ENCODE peak calls at places on chromosomes 7 and 10, in five cellular contexts. One of them, this sample, is unnamed. For H3K36me3, the result is how much of the 10 kb centered on the place peaks cover.

GRCh38 chr10:97538839-97539238 is 33.7 kb upstream of the ANKRD2 start:
- DNase-seq in body of pancreas: no peak
- DNase-seq in heart left ventricle: no peak
- DNase-seq in GM06990: no peak
- DNase-seq in astrocyte: no peak
- DNase-seq in this sample: no peak

GRCh38 chr10:80684217-80684616 is 146.5 kb downstream of the SH2D4B start:
- DNase-seq in astrocyte: no peak
- DNase-seq in GM06990: no peak
- DNase-seq in heart left ventricle: no peak
- DNase-seq in body of pancreas: no peak
- DNase-seq in this sample: no peak

GRCh38 chr7:116225860-116226259 is 15.5 kb downstream of the TES start:
- DNase-seq in heart left ventricle: no peak
- DNase-seq in GM06990: no peak
- DNase-seq in body of pancreas: no peak
- DNase-seq in astrocyte: no peak
- DNase-seq in this sample: no peak

GRCh38 chr10:7153750-7154149 is 257.1 kb downstream of the SFMBT2 start:
- DNase-seq in heart left ventricle: no peak
- DNase-seq in astrocyte: peak
- DNase-seq in body of pancreas: no peak
- DNase-seq in GM06990: no peak
- DNase-seq in this sample: no peak

GRCh38 chr7:124781418-124781817 is 15.8 kb upstream of the GPR37 start:
- DNase-seq in body of pancreas: no peak
- DNase-seq in astrocyte: no peak
- DNase-seq in heart left ventricle: no peak
- DNase-seq in GM06990: no peak
- DNase-seq in this sample: no peak

GRCh38 chr10:23065549-23065948 is 29.8 kb upstream of the MSRB2 start:
- DNase-seq in astrocyte: peak
- DNase-seq in heart left ventricle: peak
- DNase-seq in GM06990: no peak
- DNase-seq in body of pancreas: peak
- DNase-seq in this sample: peak

GRCh38 chr7:116436305-116436826 is 63.2 kb upstream of the CAV2 start:
- DNase-seq in GM06990: no peak
- DNase-seq in astrocyte: peak
- DNase-seq in heart left ventricle: no peak
- DNase-seq in body of pancreas: no peak
- DNase-seq in this sample: no peak

GRCh38 chr10:129905553-129905952 is 58.5 kb downstream of the EBF3 start:
- DNase-seq in astrocyte: no peak
- DNase-seq in heart left ventricle: no peak
- DNase-seq in GM06990: no peak
- DNase-seq in body of pancreas: no peak
- DNase-seq in this sample: no peak

GRCh38 chr10:52258791-52259427 is 55.2 kb upstream of the DKK1 start:
- DNase-seq in astrocyte: peak
- DNase-seq in heart left ventricle: no peak
- DNase-seq in body of pancreas: no peak
- DNase-seq in GM06990: no peak
- DNase-seq in this sample: no peak

GRCh38 chr7:2017483-2017891 is 215.3 kb downstream of the MAD1L1 start:
- DNase-seq in astrocyte: no peak
- DNase-seq in GM06990: no peak
- DNase-seq in body of pancreas: no peak
- DNase-seq in heart left ventricle: peak
- DNase-seq in this sample: no peak

GRCh38 chr10:63668081-63668480 is 146.9 kb downstream of the REEP3 start:
- DNase-seq in GM06990: no peak
- DNase-seq in heart left ventricle: no peak
- DNase-seq in body of pancreas: no peak
- DNase-seq in astrocyte: peak
- DNase-seq in this sample: no peak

GRCh38 chr7:156491435-156491834 is 149.1 kb upstream of the RNF32 start:
- DNase-seq in body of pancreas: no peak
- DNase-seq in astrocyte: no peak
- DNase-seq in GM06990: no peak
- DNase-seq in heart left ventricle: no peak
- DNase-seq in this sample: no peak

GRCh38 chr7:41489885-41490284 is 213.0 kb downstream of the INHBA start:
- DNase-seq in heart left ventricle: no peak
- DNase-seq in body of pancreas: no peak
- DNase-seq in GM06990: no peak
- DNase-seq in astrocyte: no peak
- DNase-seq in this sample: no peak

GRCh38 chr7:80635533-80635932 is 2.9 kb upstream of the CD36 start:
- DNase-seq in body of pancreas: no peak
- DNase-seq in astrocyte: peak
- DNase-seq in heart left ventricle: no peak
- DNase-seq in GM06990: no peak
- DNase-seq in this sample: no peak

GRCh38 chr10:70084189-70084588 is 31.5 kb downstream of the MACROH2A2 start:
- DNase-seq in GM06990: no peak
- DNase-seq in body of pancreas: no peak
- DNase-seq in astrocyte: no peak
- DNase-seq in heart left ventricle: no peak
- DNase-seq in this sample: no peak

GRCh38 chr10:94292448-94293118 is 70.2 kb downstream of the NOC3L start:
- DNase-seq in body of pancreas: no peak
- DNase-seq in heart left ventricle: peak
- DNase-seq in GM06990: no peak
- DNase-seq in astrocyte: peak
- DNase-seq in this sample: no peak

GRCh38 chr10:102675887-102676616 is 31.8 kb downstream of the TRIM8 start:
- DNase-seq in GM06990: peak
- DNase-seq in astrocyte: peak
- DNase-seq in body of pancreas: no peak
- DNase-seq in heart left ventricle: no peak
- DNase-seq in this sample: no peak

GRCh38 chr10:43134126-43134905 is 3.9 kb upstream of the CSGALNACT2 start:
- DNase-seq in heart left ventricle: no peak
- DNase-seq in GM06990: no peak
- DNase-seq in astrocyte: no peak
- DNase-seq in body of pancreas: no peak
- DNase-seq in this sample: no peak

GRCh38 chr10:88473989-88474883 is 108.9 kb downstream of the RNLS start:
- DNase-seq in body of pancreas: peak
- DNase-seq in GM06990: no peak
- DNase-seq in astrocyte: peak
- DNase-seq in heart left ventricle: no peak
- DNase-seq in this sample: peak

GRCh38 chr7:21773326-21773725 is 172.4 kb downstream of the CDCA7L start:
- DNase-seq in body of pancreas: no peak
- DNase-seq in astrocyte: no peak
- DNase-seq in GM06990: no peak
- DNase-seq in heart left ventricle: no peak
- DNase-seq in this sample: no peak

GRCh38 chr7:154777023-154777422 is 225.9 kb downstream of the PAXIP1 start:
- DNase-seq in astrocyte: peak
- DNase-seq in heart left ventricle: no peak
- DNase-seq in GM06990: no peak
- DNase-seq in body of pancreas: no peak
- DNase-seq in this sample: no peak

GRCh38 chr10:67665491-67665890 is 30.5 kb downstream of the CTNNA3 start:
- DNase-seq in astrocyte: no peak
- DNase-seq in body of pancreas: no peak
- DNase-seq in GM06990: peak
- DNase-seq in heart left ventricle: peak
- DNase-seq in this sample: no peak

GRCh38 chr7:4788627-4789189 is 13.3 kb downstream of the AP5Z1 start:
- DNase-seq in GM06990: no peak
- DNase-seq in astrocyte: no peak
- DNase-seq in body of pancreas: no peak
- DNase-seq in heart left ventricle: no peak
- DNase-seq in this sample: no peak
- H3K36me3 ChIP-seq in GM06990: half or more
- H3K36me3 ChIP-seq in astrocyte: under half
- H3K36me3 ChIP-seq in body of pancreas: under half
- H3K36me3 ChIP-seq in heart left ventricle: under half
- H3K36me3 ChIP-seq in this sample: under half

GRCh38 chr10:24884793-24885192 is 67.6 kb downstream of the PRTFDC1 start:
- DNase-seq in heart left ventricle: no peak
- DNase-seq in GM06990: no peak
- DNase-seq in body of pancreas: no peak
- DNase-seq in astrocyte: no peak
- DNase-seq in this sample: no peak
- TF ChIP-seq CTCF in heart left ventricle: no peak
- TF ChIP-seq CTCF in GM06990: no peak
- TF ChIP-seq CTCF in body of pancreas: no peak
- TF ChIP-seq CTCF in astrocyte: no peak
- TF ChIP-seq CTCF in this sample: no peak

DNA sequence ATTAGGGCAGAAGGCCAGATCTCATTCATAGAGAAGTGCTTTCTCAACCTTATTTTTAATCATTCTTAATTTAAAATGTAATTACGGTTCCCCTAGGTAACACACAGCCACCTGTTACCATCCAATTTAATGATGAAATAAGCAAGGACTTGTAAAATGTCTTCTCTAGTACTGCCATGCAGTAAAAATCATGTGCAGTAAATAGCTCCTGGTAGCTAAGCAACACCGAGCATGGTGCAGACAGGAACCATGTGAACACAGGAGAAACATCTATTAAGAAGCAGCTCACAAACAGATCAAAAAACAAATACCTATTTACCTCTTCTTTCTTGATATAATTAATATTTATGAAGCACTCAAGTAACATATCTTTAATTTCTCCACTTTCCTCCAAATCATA is 15.1 kb downstream of the NCAPG2 start:
- DNase-seq in heart left ventricle: no peak
- DNase-seq in body of pancreas: no peak
- DNase-seq in GM06990: no peak
- DNase-seq in astrocyte: no peak
- DNase-seq in this sample: no peak
- H3K36me3 ChIP-seq in heart left ventricle: under half
- H3K36me3 ChIP-seq in body of pancreas: under half
- H3K36me3 ChIP-seq in GM06990: under half
- H3K36me3 ChIP-seq in astrocyte: under half
- H3K36me3 ChIP-seq in this sample: under half

DNA sequence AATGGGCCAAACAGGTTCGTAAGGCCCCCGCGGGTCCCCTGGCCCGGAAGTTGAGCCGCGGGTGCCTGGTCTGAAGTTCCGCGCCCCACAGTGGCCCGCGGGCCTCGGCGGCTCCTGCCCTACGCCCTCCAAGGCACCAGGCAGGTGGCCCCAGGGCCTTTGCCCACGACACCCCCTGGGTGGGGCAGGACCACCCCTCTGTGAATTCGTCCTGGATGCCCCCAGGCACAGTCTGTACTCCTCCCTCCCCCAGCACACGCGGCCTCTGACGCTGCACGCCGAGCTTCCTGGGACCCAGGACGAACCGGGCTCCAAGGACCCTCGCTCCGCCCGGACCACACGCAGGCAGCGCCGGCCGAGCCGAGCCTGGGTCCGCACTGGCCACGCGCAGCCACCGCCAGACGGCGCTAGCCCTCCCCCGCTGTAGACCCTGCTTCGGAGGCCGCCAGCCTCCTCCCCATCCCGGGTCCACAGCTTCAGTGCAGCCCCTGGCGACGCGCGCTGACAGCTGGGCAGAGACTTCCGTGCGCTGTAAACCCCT is 810 bp upstream of the TCERG1L start:
- DNase-seq in GM06990: no peak
- DNase-seq in astrocyte: no peak
- DNase-seq in heart left ventricle: no peak
- DNase-seq in body of pancreas: no peak
- DNase-seq in this sample: no peak
- TF ChIP-seq CTCF in GM06990: no peak
- TF ChIP-seq CTCF in astrocyte: no peak
- TF ChIP-seq CTCF in heart left ventricle: no peak
- TF ChIP-seq CTCF in body of pancreas: no peak
- TF ChIP-seq CTCF in this sample: no peak

DNA sequence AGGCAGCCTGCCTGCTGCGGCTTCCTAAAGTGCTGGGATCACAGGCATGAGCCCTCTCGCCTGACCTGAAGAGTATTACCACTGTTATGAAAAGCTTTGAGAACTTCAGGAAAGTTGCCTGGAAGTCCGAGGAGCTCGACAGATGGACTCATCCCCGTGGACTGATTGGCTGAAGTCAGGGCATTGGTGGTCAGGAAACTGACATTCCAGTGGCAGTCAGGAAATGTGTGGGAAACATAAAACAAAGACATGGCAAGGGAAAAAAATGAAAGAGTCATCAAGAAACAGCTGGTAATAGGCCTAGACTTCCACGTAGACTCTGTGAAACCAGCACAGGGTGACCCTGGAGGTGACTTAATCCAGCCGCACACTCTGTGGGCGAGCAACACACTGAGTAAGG is 123.3 kb downstream of the CDH23 start:
- DNase-seq in body of pancreas: no peak
- DNase-seq in GM06990: no peak
- DNase-seq in astrocyte: peak
- DNase-seq in heart left ventricle: no peak
- DNase-seq in this sample: no peak
- H3K36me3 ChIP-seq in body of pancreas: under half
- H3K36me3 ChIP-seq in GM06990: under half
- H3K36me3 ChIP-seq in astrocyte: under half
- H3K36me3 ChIP-seq in heart left ventricle: under half
- H3K36me3 ChIP-seq in this sample: under half

DNA sequence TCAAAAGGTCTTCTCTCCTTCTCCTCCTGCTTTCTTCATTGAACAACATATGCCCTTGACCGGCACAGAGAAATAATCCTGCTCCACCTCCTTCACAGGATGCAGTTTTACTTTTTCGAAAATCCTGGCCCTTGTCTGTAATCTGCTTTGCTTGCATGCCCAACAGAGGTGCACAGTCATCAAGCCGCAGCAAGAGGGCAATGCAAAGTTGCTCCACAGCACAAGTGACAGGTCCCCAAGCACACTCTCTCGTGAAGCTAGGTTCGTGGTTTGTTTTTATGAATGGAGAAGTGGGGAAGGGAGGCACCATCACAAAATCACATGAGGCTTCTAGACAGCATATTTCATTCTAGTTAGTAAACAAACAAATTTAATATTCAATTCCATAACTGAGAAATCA is 178.9 kb downstream of the TPK1 start:
- DNase-seq in astrocyte: no peak
- DNase-seq in GM06990: no peak
- DNase-seq in body of pancreas: no peak
- DNase-seq in heart left ventricle: no peak
- DNase-seq in this sample: no peak
- TF ChIP-seq CTCF in astrocyte: no peak
- TF ChIP-seq CTCF in GM06990: no peak
- TF ChIP-seq CTCF in body of pancreas: no peak
- TF ChIP-seq CTCF in heart left ventricle: no peak
- TF ChIP-seq CTCF in this sample: no peak

This sample was measured in lung.